ENCODE peak calls at places on chromosome 22, in five cellular contexts. T, I, U, V and H are unnamed samples.

GRCh38 chr22:36383110-36383581 is 4.6 kb downstream of the MYH9 start:
- DNase-seq in T (no peak), I (no peak), U (peak), V (peak), H (no peak)

GRCh38 chr22:27868738-27869282 is 50.2 kb downstream of the PITPNB start:
- DNase-seq in T (no peak), I (no peak), U (no peak), V (no peak), H (no peak)

GRCh38 chr22:37242395-37242918 is 1.6 kb downstream of the RAC2 start:
- DNase-seq in T (peak), I (peak), U (peak), V (no peak), H (peak)

GRCh38 chr22:34620832-34621231 is 445.1 kb upstream of the ISX start:
- DNase-seq in T (no peak), I (no peak), U (no peak), V (no peak), H (no peak)

GRCh38 chr22:25402501-25403283 is 161.8 kb upstream of the GRK3 start:
- DNase-seq in T (no peak), I (no peak), U (peak), V (no peak), H (no peak)

GRCh38 chr22:26406118-26406517 is 22.9 kb upstream of the ASPHD2 start:
- DNase-seq in T (no peak), I (no peak), U (no peak), V (peak), H (no peak)

GRCh38 chr22:25742918-25743708 is 1.1 kb downstream of the MYO18B start:
- DNase-seq in T (no peak), I (no peak), U (no peak), V (no peak), H (no peak)

GRCh38 chr22:32619614-32620426 is 145.2 kb downstream of the FBXO7 start:
- DNase-seq in T (peak), I (peak), U (peak), V (no peak), H (peak)

GRCh38 chr22:48605125-48605524 is 1222.5 kb downstream of the BRD1 start:
- DNase-seq in T (no peak), I (no peak), U (no peak), V (no peak), H (no peak)

GRCh38 chr22:22364207-22364606 is 119.6 kb downstream of the VPREB1 start:
- DNase-seq in T (no peak), I (no peak), U (no peak), V (no peak), H (no peak)

GRCh38 chr22:43168416-43169309 is 17.3 kb downstream of the TSPO start:
- DNase-seq in T (no peak), I (no peak), U (peak), V (no peak), H (no peak)

GRCh38 chr22:24379536-24379935 is 47.9 kb upstream of the ADORA2A start:
- DNase-seq in T (no peak), I (no peak), U (no peak), V (no peak), H (no peak)

GRCh38 chr22:45208993-45209838 is 31.5 kb downstream of the KIAA0930 start:
- DNase-seq in T (no peak), I (peak), U (peak), V (peak), H (peak)
- H3K27ac ChIP-seq in T (no peak), I (no peak), U (no peak), V (peak), H (no peak)

DNA sequence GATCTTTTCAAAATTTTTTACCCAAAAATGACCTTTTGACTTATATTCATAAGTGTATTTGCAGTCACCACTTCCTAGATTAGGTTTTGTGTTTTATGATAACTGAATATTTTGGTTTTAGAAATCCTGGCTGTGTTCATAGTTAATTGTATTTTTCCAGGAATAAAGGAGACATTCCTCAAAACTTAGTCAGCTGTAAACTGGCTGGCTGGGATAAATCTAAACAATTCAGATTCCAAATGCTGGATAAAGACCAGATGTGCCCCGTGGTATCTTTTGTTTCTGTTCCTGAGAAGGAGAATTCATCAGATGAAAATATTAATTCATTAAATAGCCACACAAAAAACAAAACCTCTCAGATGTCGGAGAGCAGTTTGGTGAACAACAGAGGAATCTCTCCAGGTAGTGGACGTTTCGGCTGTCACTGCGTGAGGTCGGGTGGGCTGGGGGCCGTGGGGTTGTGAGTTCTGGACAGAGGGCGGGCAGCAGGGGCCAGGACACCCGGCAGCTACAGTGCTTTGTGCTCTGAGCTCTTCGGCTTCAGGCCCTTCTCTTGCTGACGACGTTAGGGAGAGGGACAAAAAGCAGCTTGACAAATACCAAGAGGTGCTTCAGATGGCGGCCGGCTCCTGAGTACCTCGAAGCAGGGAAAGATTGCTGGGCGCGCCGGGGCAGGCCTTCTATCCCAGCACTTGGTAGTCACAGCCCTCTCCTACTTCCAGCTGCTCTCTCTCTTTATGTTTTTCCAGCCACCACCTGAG is 24.6 kb downstream of the MOV10L1 start:
- DNase-seq in T (no peak), I (no peak), U (peak), V (peak), H (no peak)
- H3K27ac ChIP-seq in T (no peak), I (no peak), U (peak), V (peak), H (no peak)

GRCh38 chr22:20566420-20567260 is 59.2 kb downstream of the MED15 start:
- DNase-seq in T (no peak), I (no peak), U (no peak), V (no peak), H (peak)

GRCh38 chr22:20568502-20569058 is 61.2 kb downstream of the MED15 start:
- DNase-seq in T (no peak), I (no peak), U (no peak), V (no peak), H (peak)

GRCh38 chr22:20565761-20566160 is 58.4 kb downstream of the MED15 start:
- DNase-seq in T (no peak), I (no peak), U (no peak), V (no peak), H (no peak)

GRCh38 chr22:20567993-20568417 is 60.6 kb downstream of the MED15 start:
- DNase-seq in T (no peak), I (no peak), U (peak), V (no peak), H (peak)

DNA sequence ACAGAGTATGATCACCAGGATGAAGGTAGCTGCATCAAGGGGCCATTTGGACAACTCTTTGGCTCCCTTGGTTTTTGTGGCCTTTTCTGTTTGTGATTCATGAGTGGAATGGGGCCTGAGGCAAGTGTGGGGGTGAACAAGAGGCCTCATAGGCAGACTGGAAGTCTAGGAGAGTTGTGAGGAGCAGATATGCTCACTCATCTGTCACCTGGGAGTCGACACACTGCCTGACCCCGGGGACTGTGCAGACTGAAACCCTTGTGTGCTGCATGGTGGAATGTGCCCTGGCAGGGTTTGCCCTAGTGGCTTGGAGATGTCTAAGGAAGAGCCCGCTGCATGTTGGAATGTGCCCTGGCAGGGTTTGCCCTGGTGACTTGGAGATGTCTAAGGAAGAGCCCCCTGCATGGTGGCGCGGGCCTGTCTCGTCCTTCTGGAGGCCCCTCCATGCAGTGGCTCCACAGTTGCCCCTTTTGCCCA is 60.0 kb downstream of the MED15 start:
- DNase-seq in T (no peak), I (no peak), U (peak), V (no peak), H (no peak)
- H3K27ac ChIP-seq in T (no peak), I (no peak), U (peak), V (peak), H (peak)

GRCh38 chr22:38751422-38752346 is 4.1 kb downstream of the SUN2 start:
- DNase-seq in T (peak), I (peak), U (no peak), V (no peak), H (no peak)

GRCh38 chr22:38754247-38755154 is 1.3 kb downstream of the SUN2 start:
- DNase-seq in T (peak), I (no peak), U (peak), V (peak), H (peak)

GRCh38 chr22:38755911-38756532 is at the start of gene SUN2:
- DNase-seq in T (peak), I (peak), U (peak), V (peak), H (peak)

GRCh38 chr22:38755155-38755910 is 465 bp downstream of the SUN2 start:
- DNase-seq in T (peak), I (peak), U (peak), V (no peak), H (peak)

DNA sequence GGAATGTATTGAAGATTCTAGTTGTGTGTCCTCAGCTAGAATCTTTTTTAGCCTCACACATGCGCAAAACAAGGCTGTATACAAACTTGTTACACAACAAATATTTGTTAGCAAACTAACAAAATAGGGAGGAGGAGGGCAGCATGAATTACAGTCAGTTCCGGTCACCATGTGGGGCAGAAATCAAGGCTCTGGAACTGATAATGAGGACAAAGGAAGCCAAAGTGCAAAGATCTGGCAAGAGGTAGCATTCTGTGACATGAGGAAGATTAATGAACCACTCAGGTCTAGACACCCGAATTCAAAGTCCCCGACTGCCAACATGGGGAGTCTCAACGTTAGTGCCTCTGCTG is 1.9 kb downstream of the SUN2 start:
- DNase-seq in T (no peak), I (no peak), U (no peak), V (no peak), H (no peak)
- H3K27ac ChIP-seq in T (peak), I (peak), U (no peak), V (peak), H (peak)

GRCh38 chr22:46104881-46105493 is 45.3 kb upstream of the PPARA start:
- DNase-seq in T (no peak), I (no peak), U (no peak), V (no peak), H (peak)
- H3K27ac ChIP-seq in T (peak), I (peak), U (peak), V (peak), H (peak)

DNA sequence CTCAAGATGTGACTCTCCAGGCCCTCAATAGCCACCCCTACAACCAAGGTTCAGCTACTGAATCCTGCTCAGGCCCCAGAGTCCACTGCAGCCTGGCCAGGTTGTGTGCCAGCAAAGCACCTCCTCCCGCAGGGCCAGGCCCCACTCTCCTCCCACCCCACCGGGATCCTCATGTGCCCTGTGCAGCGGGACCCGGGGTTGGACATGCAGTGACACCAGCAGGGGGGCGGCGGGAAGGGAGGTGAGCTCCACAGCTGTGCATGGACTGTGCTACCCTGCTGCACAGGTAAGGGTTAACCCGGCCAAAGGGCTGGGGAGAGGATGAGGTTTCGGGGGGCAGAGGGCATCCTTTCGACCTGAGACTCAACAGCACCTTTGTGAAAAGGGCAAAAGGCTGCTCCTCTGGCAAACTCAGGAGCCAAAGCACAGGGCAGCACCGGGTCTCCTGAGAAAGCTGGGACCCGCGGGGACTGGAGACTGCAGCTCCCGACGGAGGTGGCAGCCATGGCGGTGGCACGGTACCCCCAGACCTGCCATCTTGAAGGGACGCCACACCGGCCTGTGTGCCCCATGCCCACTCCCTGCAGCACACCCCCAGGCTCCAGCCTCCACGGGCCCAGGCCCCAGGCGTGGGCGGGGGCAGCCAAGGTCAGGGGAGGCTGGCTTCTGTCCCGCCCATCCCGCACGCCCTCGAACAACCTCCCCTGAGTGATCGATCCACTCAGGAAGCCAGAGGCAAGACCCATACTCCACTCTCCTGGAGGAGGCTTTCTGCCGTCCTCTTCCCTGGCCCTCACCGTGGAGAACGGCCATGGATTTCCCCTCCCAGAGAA is 10.6 kb downstream of the PLXNB2 start:
- DNase-seq in T (no peak), I (no peak), U (no peak), V (no peak), H (no peak)
- H3K27ac ChIP-seq in T (no peak), I (peak), U (peak), V (no peak), H (no peak)

GRCh38 chr22:28911279-28911640 is 27.9 kb downstream of the ZNRF3 start:
- DNase-seq in T (no peak), I (no peak), U (peak), V (no peak), H (no peak)
- H3K27ac ChIP-seq in T (peak), I (peak), U (peak), V (no peak), H (peak)

GRCh38 chr22:19663821-19664325 is 50.4 kb upstream of the SEPTIN5 start:
- DNase-seq in T (peak), I (peak), U (peak), V (no peak), H (peak)
- H3K27ac ChIP-seq in T (peak), I (peak), U (no peak), V (peak), H (no peak)

GRCh38 chr22:30459206-30460052 is 12.4 kb downstream of the SEC14L3 start:
- DNase-seq in T (no peak), I (no peak), U (peak), V (no peak), H (no peak)

GRCh38 chr22:30457964-30458363 is 13.9 kb downstream of the SEC14L3 start:
- DNase-seq in T (no peak), I (no peak), U (no peak), V (no peak), H (no peak)

GRCh38 chr22:30460147-30460546 is 11.7 kb downstream of the SEC14L3 start:
- DNase-seq in T (no peak), I (no peak), U (no peak), V (no peak), H (no peak)
- H3K27ac ChIP-seq in T (no peak), I (no peak), U (no peak), V (no peak), H (no peak)

DNA sequence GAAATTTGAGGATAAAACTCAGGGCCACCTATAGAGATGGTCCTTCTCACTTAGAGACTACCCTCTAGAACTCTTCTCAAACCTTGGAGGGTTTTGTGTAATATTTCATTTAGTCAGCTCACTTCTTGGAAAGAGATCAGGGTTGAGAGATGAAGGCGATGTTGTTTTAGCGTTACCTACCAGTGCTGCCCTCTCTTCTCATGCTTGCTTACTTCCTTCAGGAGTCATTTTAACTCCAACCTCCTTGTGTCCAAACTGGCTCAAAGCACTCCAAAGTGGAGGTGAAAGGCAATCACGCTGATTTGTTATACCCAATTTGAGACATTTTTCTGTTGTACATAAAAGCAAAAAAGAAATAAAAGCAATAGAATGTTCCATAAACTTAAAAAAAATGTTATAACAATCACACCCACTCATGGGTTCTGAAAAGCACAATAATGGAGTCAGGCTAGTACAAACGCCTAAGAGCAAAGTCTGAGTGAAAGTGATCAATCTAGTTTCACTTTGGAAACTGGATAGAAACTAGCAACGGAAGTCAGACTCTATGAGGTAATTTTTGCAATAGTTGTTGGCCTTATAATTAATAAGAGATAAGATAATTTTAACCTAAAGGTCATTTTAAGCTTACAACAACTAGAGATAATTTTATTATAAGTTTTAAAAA is 117.1 kb downstream of the MRTFA start:
- DNase-seq in T (no peak), I (no peak), U (no peak), V (no peak), H (no peak)
- H3K27ac ChIP-seq in T (no peak), I (no peak), U (no peak), V (no peak), H (no peak)